ENCODE peak calls at places on chromosomes 1 and 21, in seven cellular contexts. W, B, T, V, F, P and O are unnamed samples.

GRCh38 chr1:177329871-177330270 is 159.1 kb downstream of the BRINP2 start:
- DNase-seq in B (no peak), V (no peak), W (no peak), P (no peak), T (no peak), F (no peak), O (no peak)

GRCh38 chr1:205455581-205456382 is at the start of gene BLACAT1:
- DNase-seq in B (no peak), V (no peak), T (no peak), P (no peak), W (no peak), F (no peak), O (no peak)

GRCh38 chr21:23977971-23978370 is 1629.3 kb downstream of the MRPL39 start:
- DNase-seq in W (no peak), T (no peak), F (no peak), V (no peak), B (no peak), P (no peak), O (no peak)

GRCh38 chr21:28568692-28569091 is 424.0 kb downstream of the LTN1 start:
- DNase-seq in P (no peak), F (no peak), B (no peak), V (no peak), T (no peak), W (no peak), O (no peak)

GRCh38 chr1:38858833-38859560 is 575 bp downstream of the RRAGC start:
- DNase-seq in F (peak), P (peak), T (peak), V (peak), B (peak), W (peak), O (peak)

GRCh38 chr1:33327587-33328325 is 6.9 kb upstream of the A3GALT2 start:
- DNase-seq in B (peak), F (peak), P (no peak), T (peak), W (peak), V (no peak), O (no peak)

GRCh38 chr1:151612506-151613274 is 840 bp downstream of the SNX27 start:
- DNase-seq in V (peak), P (peak), B (peak), T (peak), W (peak), F (peak), O (peak)

GRCh38 chr1:78676996-78677395 is 27.4 kb downstream of the IFI44 start:
- DNase-seq in T (no peak), P (no peak), V (no peak), B (no peak), W (no peak), F (no peak), O (no peak)

GRCh38 chr1:237799762-237800474 is 90.8 kb downstream of the ZP4 start:
- DNase-seq in P (peak), F (peak), T (peak), W (no peak), V (no peak), B (peak), O (peak)

GRCh38 chr1:175834597-175834996 is 91.2 kb upstream of the TNR start:
- DNase-seq in V (no peak), P (no peak), B (no peak), W (no peak), T (no peak), F (no peak), O (no peak)

GRCh38 chr1:219119839-219120238 is 53.8 kb upstream of the LYPLAL1 start:
- DNase-seq in P (no peak), T (no peak), B (no peak), V (no peak), W (peak), F (peak), O (no peak)

GRCh38 chr1:6813165-6813564 is 27.9 kb downstream of the CAMTA1 start:
- DNase-seq in B (no peak), P (no peak), T (no peak), W (no peak), V (no peak), F (no peak), O (no peak)

GRCh38 chr1:228836427-228836826 is 101.1 kb downstream of the RHOU start:
- DNase-seq in F (no peak), B (peak), P (no peak), W (no peak), V (no peak), T (peak), O (no peak)

GRCh38 chr1:32215629-32216505 is 6.3 kb downstream of the TMEM234 start:
- DNase-seq in F (peak), W (peak), B (peak), P (peak), T (peak), V (no peak), O (peak)

GRCh38 chr1:63893976-63894375 is 120.2 kb downstream of the ROR1 start:
- DNase-seq in B (no peak), P (no peak), W (no peak), F (no peak), V (no peak), T (no peak), O (no peak)

GRCh38 chr1:9737716-9738115 is 86.0 kb downstream of the CLSTN1 start:
- DNase-seq in W (no peak), F (no peak), B (no peak), P (no peak), T (no peak), V (no peak), O (no peak)

GRCh38 chr1:167617100-167617949 is 12.7 kb upstream of the RCSD1 start:
- DNase-seq in P (no peak), B (no peak), W (peak), T (peak), V (no peak), F (peak), O (no peak)

GRCh38 chr1:1264868-1265272 is 8.8 kb downstream of the UBE2J2 start:
- DNase-seq in V (no peak), B (no peak), F (peak), P (no peak), T (no peak), W (no peak), O (no peak)

GRCh38 chr1:201362906-201363305 is 14.6 kb downstream of the TNNT2 start:
- DNase-seq in F (no peak), W (no peak), P (no peak), V (no peak), B (no peak), T (no peak), O (no peak)

GRCh38 chr1:221161571-221162041 is 282.4 kb downstream of the HLX start:
- DNase-seq in V (no peak), W (no peak), T (no peak), P (no peak), F (peak), B (no peak), O (no peak)

GRCh38 chr1:224223819-224224714 is 41.0 kb downstream of the DEGS1 start:
- DNase-seq in V (no peak), T (no peak), F (peak), W (no peak), P (no peak), B (no peak), O (no peak)

GRCh38 chr1:213876531-213876930 is 111.2 kb upstream of the PROX1 start:
- DNase-seq in T (no peak), V (no peak), W (no peak), P (no peak), F (no peak), B (no peak), O (no peak)

GRCh38 chr1:213871179-213871578 is 116.6 kb upstream of the PROX1 start:
- DNase-seq in T (no peak), W (no peak), P (no peak), F (no peak), V (no peak), B (no peak), O (no peak)

DNA sequence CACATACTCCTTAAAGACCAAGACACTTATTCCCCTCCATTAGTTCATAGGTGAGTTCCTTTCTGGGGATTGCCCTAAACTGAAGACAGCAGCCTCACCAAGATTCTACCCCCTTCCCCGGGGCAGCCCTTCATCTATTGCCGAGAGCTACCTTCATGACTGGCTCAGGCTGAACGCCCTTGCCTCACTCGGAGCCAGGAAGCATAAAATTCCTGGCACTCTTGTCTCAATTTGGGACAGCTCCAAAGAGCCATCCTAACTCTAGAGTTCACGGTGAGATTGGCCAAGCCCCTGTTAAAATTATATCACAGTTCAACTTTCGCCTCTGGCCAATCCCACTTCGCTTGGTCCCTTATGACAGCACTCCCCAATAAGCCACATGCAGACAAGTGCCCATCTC is 113.0 kb upstream of the PROX1 start:
- DNase-seq in P (no peak), V (no peak), F (no peak), W (no peak), B (no peak), T (no peak), O (no peak)
- TF ChIP-seq CTCF in P (no peak), V (no peak), F (no peak), W (no peak), B (no peak), T (no peak), O (no peak)

GRCh38 chr1:191255354-191256057 is 777.8 kb upstream of the BRINP3 start:
- DNase-seq in B (no peak), F (no peak), V (no peak), P (no peak), T (no peak), W (no peak), O (no peak)
- TF ChIP-seq CTCF in B (no peak), F (no peak), V (no peak), P (no peak), T (no peak), W (no peak), O (no peak)

GRCh38 chr1:190453550-190453949 is 24.1 kb downstream of the BRINP3 start:
- DNase-seq in F (no peak), P (no peak), B (no peak), T (no peak), V (no peak), W (no peak), O (no peak)
- TF ChIP-seq CTCF in F (no peak), P (no peak), B (peak), T (no peak), V (no peak), W (no peak), O (no peak)

DNA sequence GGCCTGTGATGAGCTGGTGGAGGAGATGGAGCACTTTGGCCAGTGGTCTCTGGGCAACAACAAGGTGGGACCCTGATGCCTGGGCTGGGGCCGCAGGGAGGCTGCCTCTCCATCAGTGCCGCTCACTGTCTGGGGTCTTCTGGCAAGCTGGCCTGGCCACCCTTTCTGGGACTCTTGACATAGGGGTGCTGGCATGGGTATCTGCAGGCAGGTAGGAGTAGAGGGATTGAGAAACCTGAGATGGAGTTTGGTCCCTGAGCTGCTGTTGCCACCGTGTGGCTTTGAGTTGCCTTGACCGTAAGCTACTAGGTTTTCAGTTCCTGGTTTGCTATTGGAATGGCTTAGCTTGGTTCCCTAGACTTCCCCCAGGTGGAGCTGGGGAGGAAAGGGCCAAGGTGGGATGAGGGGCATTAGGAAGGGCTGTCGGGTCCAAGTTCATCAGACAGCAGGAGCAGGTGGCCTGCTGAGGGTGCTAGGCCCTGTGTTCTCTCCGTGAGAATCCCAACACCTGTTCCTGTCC is 13.2 kb upstream of the MFN2 start:
- DNase-seq in V (no peak), T (peak), F (peak), P (peak), W (no peak), B (peak), O (peak)
- TF ChIP-seq CTCF in V (no peak), T (peak), F (peak), P (peak), W (peak), B (peak), O (peak)

GRCh38 chr1:182484531-182485257 is 34.7 kb downstream of the RGSL1 start:
- DNase-seq in B (peak), P (peak), V (no peak), F (no peak), W (no peak), T (no peak), O (peak)
- TF ChIP-seq CTCF in B (no peak), P (peak), V (no peak), F (peak), W (no peak), T (peak), O (peak)